ENCODE peak calls at places on chromosome 7, in six cellular contexts. One of them, this sample, is unnamed.

GRCh38 chr7:158021836-158022235 is 565.8 kb downstream of the PTPRN2 start:
- DNase-seq in WTC11: no peak
- DNase-seq in endothelial cell of umbilical vein: no peak
- DNase-seq in tibial nerve: no peak
- DNase-seq in brain microvascular endothelial cell: no peak
- DNase-seq in OCI-LY7: no peak
- DNase-seq in this sample: no peak

GRCh38 chr7:130292682-130293257 is at the start of gene CPA4:
- DNase-seq in brain microvascular endothelial cell: peak; percentile 98
- DNase-seq in endothelial cell of umbilical vein: peak; percentile 23
- DNase-seq in OCI-LY7: no peak
- DNase-seq in tibial nerve: no peak
- DNase-seq in WTC11: no peak
- DNase-seq in this sample: peak; percentile 98

GRCh38 chr7:779480-779879 is 52.4 kb upstream of the PRKAR1B start:
- DNase-seq in tibial nerve: no peak
- DNase-seq in OCI-LY7: no peak
- DNase-seq in endothelial cell of umbilical vein: no peak
- DNase-seq in brain microvascular endothelial cell: no peak
- DNase-seq in WTC11: no peak
- DNase-seq in this sample: no peak

GRCh38 chr7:125504848-125505247 is 575.2 kb upstream of the POT1 start:
- DNase-seq in WTC11: no peak
- DNase-seq in brain microvascular endothelial cell: no peak
- DNase-seq in OCI-LY7: no peak
- DNase-seq in tibial nerve: no peak
- DNase-seq in endothelial cell of umbilical vein: no peak
- DNase-seq in this sample: no peak

GRCh38 chr7:131071786-131072504 is 255.7 kb upstream of the MKLN1 start:
- DNase-seq in tibial nerve: no peak
- DNase-seq in endothelial cell of umbilical vein: peak; percentile 96
- DNase-seq in OCI-LY7: peak; percentile 11
- DNase-seq in WTC11: no peak
- DNase-seq in brain microvascular endothelial cell: peak; percentile 86
- DNase-seq in this sample: peak; percentile 88

GRCh38 chr7:42155836-42156540 is 81.0 kb downstream of the GLI3 start:
- DNase-seq in tibial nerve: no peak
- DNase-seq in OCI-LY7: no peak
- DNase-seq in WTC11: no peak
- DNase-seq in brain microvascular endothelial cell: no peak
- DNase-seq in endothelial cell of umbilical vein: no peak
- DNase-seq in this sample: no peak

GRCh38 chr7:108815815-108816214 is 246.1 kb downstream of the DNAJB9 start:
- DNase-seq in WTC11: no peak
- DNase-seq in brain microvascular endothelial cell: no peak
- DNase-seq in OCI-LY7: no peak
- DNase-seq in tibial nerve: no peak
- DNase-seq in endothelial cell of umbilical vein: no peak
- DNase-seq in this sample: no peak

GRCh38 chr7:132049462-132050304 is 493.3 kb upstream of the PODXL start:
- DNase-seq in brain microvascular endothelial cell: peak; percentile 45
- DNase-seq in OCI-LY7: peak; percentile 28
- DNase-seq in tibial nerve: no peak
- DNase-seq in endothelial cell of umbilical vein: peak; percentile 44
- DNase-seq in WTC11: peak; percentile 76
- DNase-seq in this sample: peak; percentile 17

GRCh38 chr7:151711435-151711872 is 165.5 kb downstream of the PRKAG2 start:
- DNase-seq in WTC11: no peak
- DNase-seq in endothelial cell of umbilical vein: no peak
- DNase-seq in brain microvascular endothelial cell: no peak
- DNase-seq in OCI-LY7: no peak
- DNase-seq in tibial nerve: no peak
- DNase-seq in this sample: no peak

GRCh38 chr7:3461923-3462322 is 160.9 kb downstream of the SDK1 start:
- DNase-seq in tibial nerve: no peak
- DNase-seq in WTC11: no peak
- DNase-seq in endothelial cell of umbilical vein: no peak
- DNase-seq in brain microvascular endothelial cell: no peak
- DNase-seq in OCI-LY7: no peak
- DNase-seq in this sample: no peak

GRCh38 chr7:155568961-155569360 is 22.6 kb upstream of the CNPY1 start:
- DNase-seq in WTC11: no peak
- DNase-seq in endothelial cell of umbilical vein: no peak
- DNase-seq in OCI-LY7: no peak
- DNase-seq in tibial nerve: no peak
- DNase-seq in brain microvascular endothelial cell: no peak
- DNase-seq in this sample: no peak

GRCh38 chr7:81470724-81471379 is 299.0 kb downstream of the HGF start:
- DNase-seq in WTC11: no peak
- DNase-seq in brain microvascular endothelial cell: no peak
- DNase-seq in endothelial cell of umbilical vein: no peak
- DNase-seq in OCI-LY7: no peak
- DNase-seq in tibial nerve: no peak
- DNase-seq in this sample: no peak

GRCh38 chr7:158406817-158407216 is 180.8 kb downstream of the PTPRN2 start:
- DNase-seq in OCI-LY7: no peak
- DNase-seq in endothelial cell of umbilical vein: no peak
- DNase-seq in brain microvascular endothelial cell: no peak
- DNase-seq in tibial nerve: no peak
- DNase-seq in WTC11: no peak
- DNase-seq in this sample: no peak

GRCh38 chr7:30921951-30922401 is 10.3 kb downstream of the AQP1 start:
- DNase-seq in OCI-LY7: no peak
- DNase-seq in endothelial cell of umbilical vein: no peak
- DNase-seq in tibial nerve: peak; percentile 5
- DNase-seq in brain microvascular endothelial cell: no peak
- DNase-seq in WTC11: peak; percentile 4
- DNase-seq in this sample: no peak

GRCh38 chr7:28082071-28082470 is 98.5 kb downstream of the JAZF1 start:
- DNase-seq in endothelial cell of umbilical vein: no peak
- DNase-seq in tibial nerve: no peak
- DNase-seq in brain microvascular endothelial cell: no peak
- DNase-seq in WTC11: no peak
- DNase-seq in OCI-LY7: no peak
- DNase-seq in this sample: no peak

GRCh38 chr7:130273081-130273699 is 6.5 kb downstream of the CPA2 start:
- DNase-seq in OCI-LY7: no peak
- DNase-seq in endothelial cell of umbilical vein: peak; percentile 24
- DNase-seq in tibial nerve: no peak
- DNase-seq in brain microvascular endothelial cell: no peak
- DNase-seq in WTC11: peak; percentile 84
- DNase-seq in this sample: peak; percentile 88

GRCh38 chr7:1344981-1345701 is 112.5 kb downstream of the UNCX start:
- DNase-seq in brain microvascular endothelial cell: no peak
- DNase-seq in WTC11: no peak
- DNase-seq in endothelial cell of umbilical vein: no peak
- DNase-seq in tibial nerve: no peak
- DNase-seq in OCI-LY7: no peak
- DNase-seq in this sample: no peak

GRCh38 chr7:111771638-111772037 is 209.3 kb upstream of the IMMP2L start:
- DNase-seq in tibial nerve: no peak
- DNase-seq in brain microvascular endothelial cell: no peak
- DNase-seq in WTC11: no peak
- DNase-seq in OCI-LY7: no peak
- DNase-seq in endothelial cell of umbilical vein: no peak
- DNase-seq in this sample: no peak

GRCh38 chr7:48084727-48085432 is 4.2 kb upstream of the UPP1 start:
- DNase-seq in endothelial cell of umbilical vein: peak; percentile 90
- DNase-seq in tibial nerve: peak; percentile 66
- DNase-seq in WTC11: no peak
- DNase-seq in OCI-LY7: no peak
- DNase-seq in brain microvascular endothelial cell: peak; percentile 98
- DNase-seq in this sample: peak; percentile 98

GRCh38 chr7:149599636-149600206 is 102.1 kb upstream of the ZNF746 start:
- DNase-seq in OCI-LY7: peak; percentile 77
- DNase-seq in WTC11: no peak
- DNase-seq in tibial nerve: no peak
- DNase-seq in brain microvascular endothelial cell: no peak
- DNase-seq in endothelial cell of umbilical vein: no peak
- DNase-seq in this sample: no peak

GRCh38 chr7:149595078-149595477 is 97.5 kb upstream of the ZNF746 start:
- DNase-seq in brain microvascular endothelial cell: no peak
- DNase-seq in tibial nerve: no peak
- DNase-seq in OCI-LY7: no peak
- DNase-seq in WTC11: no peak
- DNase-seq in endothelial cell of umbilical vein: no peak
- DNase-seq in this sample: no peak

GRCh38 chr7:149595541-149595940 is 97.9 kb upstream of the ZNF746 start:
- DNase-seq in OCI-LY7: no peak
- DNase-seq in tibial nerve: no peak
- DNase-seq in WTC11: no peak
- DNase-seq in endothelial cell of umbilical vein: no peak
- DNase-seq in brain microvascular endothelial cell: no peak
- DNase-seq in this sample: no peak

GRCh38 chr7:149604521-149604920 is 106.9 kb upstream of the ZNF746 start:
- DNase-seq in endothelial cell of umbilical vein: no peak
- DNase-seq in tibial nerve: no peak
- DNase-seq in brain microvascular endothelial cell: no peak
- DNase-seq in WTC11: no peak
- DNase-seq in OCI-LY7: no peak
- DNase-seq in this sample: no peak

DNA sequence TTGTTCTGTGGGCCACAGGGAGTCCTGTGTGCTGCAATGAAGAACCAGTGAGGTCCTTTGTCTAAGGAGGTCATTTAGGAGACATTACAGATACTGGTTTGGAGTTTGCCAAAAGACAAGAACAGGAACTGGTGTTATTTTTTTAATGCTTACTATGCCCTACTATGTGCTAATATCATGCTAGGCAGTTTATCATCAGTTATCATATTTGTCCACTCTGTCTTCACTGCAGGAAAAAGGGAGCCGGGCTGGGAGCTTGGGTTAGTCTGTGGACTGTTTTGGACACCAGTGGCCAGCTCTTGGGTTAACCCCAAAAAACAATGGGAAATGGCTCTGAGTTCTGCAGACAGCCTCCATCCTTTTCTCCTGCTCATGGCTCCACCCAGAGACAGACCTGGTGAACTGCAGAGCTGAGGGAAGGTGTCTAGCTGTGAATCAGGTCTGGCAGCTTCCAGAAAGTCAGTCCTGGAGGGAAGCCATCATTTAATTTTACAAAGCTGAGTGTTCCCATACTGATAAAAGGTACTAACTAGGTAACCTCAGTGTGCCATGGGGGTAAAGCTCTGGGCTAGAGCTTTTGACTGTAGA is 101.2 kb upstream of the ZNF746 start:
- DNase-seq in WTC11: peak; percentile 55
- DNase-seq in brain microvascular endothelial cell: peak; percentile 31
- DNase-seq in tibial nerve: no peak
- DNase-seq in endothelial cell of umbilical vein: peak; percentile 27
- DNase-seq in OCI-LY7: peak; percentile 51
- DNase-seq in this sample: peak; percentile 25
- TF ChIP-seq CTCF in WTC11: no peak
- TF ChIP-seq CTCF in brain microvascular endothelial cell: peak; percentile 70
- TF ChIP-seq CTCF in tibial nerve: no peak
- TF ChIP-seq CTCF in endothelial cell of umbilical vein: peak; percentile 48
- TF ChIP-seq CTCF in OCI-LY7: peak; percentile 73
- TF ChIP-seq CTCF in this sample: peak; percentile 60

GRCh38 chr7:128835231-128835751 is 5.1 kb downstream of the FLNC start:
- DNase-seq in brain microvascular endothelial cell: no peak
- DNase-seq in endothelial cell of umbilical vein: no peak
- DNase-seq in WTC11: no peak
- DNase-seq in tibial nerve: no peak
- DNase-seq in OCI-LY7: no peak
- DNase-seq in this sample: no peak
- TF ChIP-seq CTCF in brain microvascular endothelial cell: no peak
- TF ChIP-seq CTCF in endothelial cell of umbilical vein: no peak
- TF ChIP-seq CTCF in WTC11: no peak
- TF ChIP-seq CTCF in tibial nerve: no peak
- TF ChIP-seq CTCF in OCI-LY7: no peak
- TF ChIP-seq CTCF in this sample: no peak

GRCh38 chr7:105044449-105045081 is 30.6 kb downstream of the KMT2E start:
- DNase-seq in tibial nerve: no peak
- DNase-seq in endothelial cell of umbilical vein: no peak
- DNase-seq in WTC11: no peak
- DNase-seq in brain microvascular endothelial cell: no peak
- DNase-seq in OCI-LY7: no peak
- DNase-seq in this sample: no peak
- TF ChIP-seq CTCF in tibial nerve: no peak
- TF ChIP-seq CTCF in endothelial cell of umbilical vein: no peak
- TF ChIP-seq CTCF in WTC11: no peak
- TF ChIP-seq CTCF in brain microvascular endothelial cell: no peak
- TF ChIP-seq CTCF in OCI-LY7: no peak
- TF ChIP-seq CTCF in this sample: no peak

GRCh38 chr7:52021343-52021742 is 704.7 kb upstream of the COBL start:
- DNase-seq in brain microvascular endothelial cell: no peak
- DNase-seq in tibial nerve: no peak
- DNase-seq in endothelial cell of umbilical vein: no peak
- DNase-seq in WTC11: no peak
- DNase-seq in OCI-LY7: no peak
- DNase-seq in this sample: no peak

GRCh38 chr7:52018680-52019054 is 702.1 kb upstream of the COBL start:
- DNase-seq in OCI-LY7: no peak
- DNase-seq in WTC11: no peak
- DNase-seq in tibial nerve: no peak
- DNase-seq in brain microvascular endothelial cell: no peak
- DNase-seq in endothelial cell of umbilical vein: no peak
- DNase-seq in this sample: no peak

GRCh38 chr7:52017802-52018679 is 701.4 kb upstream of the COBL start:
- DNase-seq in OCI-LY7: peak; percentile 29
- DNase-seq in brain microvascular endothelial cell: no peak
- DNase-seq in tibial nerve: no peak
- DNase-seq in endothelial cell of umbilical vein: peak; percentile 18
- DNase-seq in WTC11: peak; percentile 85
- DNase-seq in this sample: peak; percentile 1
- TF ChIP-seq CTCF in OCI-LY7: peak; percentile 80
- TF ChIP-seq CTCF in brain microvascular endothelial cell: peak; percentile 29
- TF ChIP-seq CTCF in tibial nerve: no peak
- TF ChIP-seq CTCF in endothelial cell of umbilical vein: peak; percentile 54
- TF ChIP-seq CTCF in WTC11: peak; percentile 83
- TF ChIP-seq CTCF in this sample: peak; percentile 38

GRCh38 chr7:97819161-97819560 is 53.0 kb downstream of the ASNS start:
- DNase-seq in tibial nerve: no peak
- DNase-seq in endothelial cell of umbilical vein: no peak
- DNase-seq in brain microvascular endothelial cell: no peak
- DNase-seq in OCI-LY7: no peak
- DNase-seq in WTC11: no peak
- DNase-seq in this sample: no peak
- TF ChIP-seq CTCF in tibial nerve: no peak
- TF ChIP-seq CTCF in endothelial cell of umbilical vein: no peak
- TF ChIP-seq CTCF in brain microvascular endothelial cell: no peak
- TF ChIP-seq CTCF in OCI-LY7: peak; percentile 47
- TF ChIP-seq CTCF in WTC11: no peak
- TF ChIP-seq CTCF in this sample: no peak

DNA sequence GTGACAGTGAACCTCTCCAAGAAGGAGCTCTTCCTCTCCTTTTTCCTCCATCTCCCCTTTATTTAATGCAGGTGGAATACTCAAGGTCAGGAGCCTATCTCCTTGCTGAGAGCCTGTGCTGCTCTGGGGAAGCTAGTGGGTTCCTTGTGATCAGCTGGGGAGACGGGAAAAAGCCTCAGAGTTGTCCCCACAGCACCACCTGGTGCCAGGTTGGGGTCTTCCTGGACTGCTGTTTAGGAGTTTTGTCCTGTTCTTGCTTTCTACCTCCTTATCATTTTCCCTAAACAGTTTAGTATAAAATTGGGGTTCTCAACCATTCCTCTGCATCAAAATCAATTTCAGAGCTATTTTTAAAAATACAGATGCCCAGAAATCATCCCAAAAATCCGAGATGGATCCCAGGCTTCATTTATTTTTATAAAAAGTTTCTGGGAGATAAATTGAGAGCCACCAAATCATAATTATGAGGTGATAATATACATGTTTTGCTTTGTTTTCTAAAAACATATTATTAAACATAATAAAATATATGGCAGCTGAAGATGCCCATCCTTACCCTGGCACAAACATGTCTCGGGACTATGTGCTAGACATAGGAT is 44.3 kb downstream of the MACC1 start:
- DNase-seq in endothelial cell of umbilical vein: peak; percentile 51
- DNase-seq in WTC11: peak; percentile 84
- DNase-seq in OCI-LY7: peak; percentile 54
- DNase-seq in brain microvascular endothelial cell: peak; percentile 59
- DNase-seq in tibial nerve: peak; percentile 27
- DNase-seq in this sample: peak; percentile 66
- TF ChIP-seq CTCF in endothelial cell of umbilical vein: peak; percentile 66
- TF ChIP-seq CTCF in WTC11: peak; percentile 49
- TF ChIP-seq CTCF in OCI-LY7: peak; percentile 84
- TF ChIP-seq CTCF in brain microvascular endothelial cell: peak; percentile 89
- TF ChIP-seq CTCF in tibial nerve: peak; percentile 19
- TF ChIP-seq CTCF in this sample: peak; percentile 75

This sample was measured in astrocyte of the spinal cord.